ENCODE peak calls at places on chromosomes 6 and 20, in five cellular contexts. One of them, this sample, is unnamed.

GRCh38 chr6:91029211-91029610 is 442.3 kb upstream of the MAP3K7 start:
- DNase-seq in naive thymus-derived CD8-positive, alpha-beta T cell: no peak
- DNase-seq in T-cell: no peak
- DNase-seq in GM12865: no peak
- DNase-seq in lung: no peak
- DNase-seq in this sample: no peak

GRCh38 chr20:30811896-30812671 is 445.4 kb upstream of the DEFB115 start:
- DNase-seq in naive thymus-derived CD8-positive, alpha-beta T cell: no peak
- DNase-seq in T-cell: no peak
- DNase-seq in GM12865: peak
- DNase-seq in lung: peak
- DNase-seq in this sample: peak

GRCh38 chr6:85628353-85628752 is 14.3 kb downstream of the SYNCRIP start:
- DNase-seq in naive thymus-derived CD8-positive, alpha-beta T cell: no peak
- DNase-seq in T-cell: no peak
- DNase-seq in GM12865: no peak
- DNase-seq in lung: no peak
- DNase-seq in this sample: no peak

GRCh38 chr20:46646122-46646521 is 5.1 kb downstream of the SLC13A3 start:
- DNase-seq in naive thymus-derived CD8-positive, alpha-beta T cell: no peak
- DNase-seq in T-cell: no peak
- DNase-seq in GM12865: no peak
- DNase-seq in lung: no peak
- DNase-seq in this sample: no peak

GRCh38 chr6:134131530-134132139 is 79.2 kb upstream of the SLC2A12 start:
- DNase-seq in naive thymus-derived CD8-positive, alpha-beta T cell: no peak
- DNase-seq in T-cell: no peak
- DNase-seq in GM12865: no peak
- DNase-seq in lung: no peak
- DNase-seq in this sample: no peak

GRCh38 chr20:48025061-48025515 is 239.8 kb upstream of the SULF2 start:
- DNase-seq in naive thymus-derived CD8-positive, alpha-beta T cell: no peak
- DNase-seq in T-cell: no peak
- DNase-seq in GM12865: peak
- DNase-seq in lung: no peak
- DNase-seq in this sample: no peak

GRCh38 chr20:36585410-36586125 is 12.2 kb downstream of the TGIF2 start:
- DNase-seq in naive thymus-derived CD8-positive, alpha-beta T cell: no peak
- DNase-seq in T-cell: no peak
- DNase-seq in GM12865: no peak
- DNase-seq in lung: no peak
- DNase-seq in this sample: no peak

GRCh38 chr6:21208114-21208795 is 385.3 kb upstream of the SOX4 start:
- DNase-seq in naive thymus-derived CD8-positive, alpha-beta T cell: no peak
- DNase-seq in T-cell: no peak
- DNase-seq in GM12865: peak
- DNase-seq in lung: no peak
- DNase-seq in this sample: no peak

GRCh38 chr20:52060794-52061714 is 130.5 kb downstream of the ZFP64 start:
- DNase-seq in naive thymus-derived CD8-positive, alpha-beta T cell: no peak
- DNase-seq in T-cell: no peak
- DNase-seq in GM12865: no peak
- DNase-seq in lung: no peak
- DNase-seq in this sample: no peak

GRCh38 chr20:31605902-31606677 is 1.0 kb downstream of the ID1 start:
- DNase-seq in naive thymus-derived CD8-positive, alpha-beta T cell: peak
- DNase-seq in T-cell: no peak
- DNase-seq in GM12865: no peak
- DNase-seq in lung: peak
- DNase-seq in this sample: no peak

GRCh38 chr6:12791371-12791770 is 74.8 kb downstream of the PHACTR1 start:
- DNase-seq in naive thymus-derived CD8-positive, alpha-beta T cell: no peak
- DNase-seq in T-cell: no peak
- DNase-seq in GM12865: no peak
- DNase-seq in lung: no peak
- DNase-seq in this sample: no peak

GRCh38 chr20:31836853-31837608 is 8.4 kb downstream of the FOXS1 start:
- DNase-seq in naive thymus-derived CD8-positive, alpha-beta T cell: no peak
- DNase-seq in T-cell: no peak
- DNase-seq in GM12865: no peak
- DNase-seq in lung: no peak
- DNase-seq in this sample: no peak

GRCh38 chr6:32668226-32668747 is 1.8 kb upstream of the HLA-DQB1 start:
- DNase-seq in naive thymus-derived CD8-positive, alpha-beta T cell: peak
- DNase-seq in T-cell: no peak
- DNase-seq in GM12865: peak
- DNase-seq in lung: peak
- DNase-seq in this sample: no peak

GRCh38 chr6:129364037-129364436 is 345.9 kb downstream of the ARHGAP18 start:
- DNase-seq in naive thymus-derived CD8-positive, alpha-beta T cell: no peak
- DNase-seq in T-cell: no peak
- DNase-seq in GM12865: no peak
- DNase-seq in lung: no peak
- DNase-seq in this sample: no peak

GRCh38 chr6:134686071-134686470 is 263.8 kb downstream of the ALDH8A1 start:
- DNase-seq in naive thymus-derived CD8-positive, alpha-beta T cell: no peak
- DNase-seq in T-cell: no peak
- DNase-seq in GM12865: no peak
- DNase-seq in lung: no peak
- DNase-seq in this sample: no peak

GRCh38 chr6:4637691-4638433 is 138.3 kb upstream of the CDYL start:
- DNase-seq in naive thymus-derived CD8-positive, alpha-beta T cell: no peak
- DNase-seq in T-cell: no peak
- DNase-seq in GM12865: peak
- DNase-seq in lung: no peak
- DNase-seq in this sample: no peak

GRCh38 chr6:51675020-51675419 is 412.4 kb downstream of the PKHD1 start:
- DNase-seq in naive thymus-derived CD8-positive, alpha-beta T cell: no peak
- DNase-seq in T-cell: no peak
- DNase-seq in GM12865: no peak
- DNase-seq in lung: no peak
- DNase-seq in this sample: no peak

GRCh38 chr6:136173519-136174507 is 76.3 kb downstream of the MTFR2 start:
- DNase-seq in naive thymus-derived CD8-positive, alpha-beta T cell: peak
- DNase-seq in T-cell: peak
- DNase-seq in GM12865: no peak
- DNase-seq in lung: peak
- DNase-seq in this sample: no peak

GRCh38 chr6:42281570-42281969 is 63.9 kb upstream of the MRPS10 start:
- DNase-seq in naive thymus-derived CD8-positive, alpha-beta T cell: peak
- DNase-seq in T-cell: peak
- DNase-seq in GM12865: no peak
- DNase-seq in lung: no peak
- DNase-seq in this sample: no peak

GRCh38 chr20:10239954-10240353 is 21.3 kb downstream of the SNAP25 start:
- DNase-seq in naive thymus-derived CD8-positive, alpha-beta T cell: no peak
- DNase-seq in T-cell: no peak
- DNase-seq in GM12865: no peak
- DNase-seq in lung: peak
- DNase-seq in this sample: no peak

GRCh38 chr6:17865798-17866725 is 121.4 kb downstream of the KIF13A start:
- DNase-seq in naive thymus-derived CD8-positive, alpha-beta T cell: no peak
- DNase-seq in T-cell: no peak
- DNase-seq in GM12865: no peak
- DNase-seq in lung: peak
- DNase-seq in this sample: peak

GRCh38 chr6:167409078-167409477 is 84.2 kb downstream of the TTLL2 start:
- DNase-seq in naive thymus-derived CD8-positive, alpha-beta T cell: no peak
- DNase-seq in T-cell: no peak
- DNase-seq in GM12865: no peak
- DNase-seq in lung: no peak
- DNase-seq in this sample: no peak

GRCh38 chr6:17086469-17086868 is 15.4 kb upstream of the STMND1 start:
- DNase-seq in naive thymus-derived CD8-positive, alpha-beta T cell: peak
- DNase-seq in T-cell: no peak
- DNase-seq in GM12865: peak
- DNase-seq in lung: peak
- DNase-seq in this sample: no peak

GRCh38 chr6:134253681-134254080 is 64.2 kb downstream of the SGK1 start:
- DNase-seq in naive thymus-derived CD8-positive, alpha-beta T cell: no peak
- DNase-seq in T-cell: no peak
- DNase-seq in GM12865: no peak
- DNase-seq in lung: no peak
- DNase-seq in this sample: no peak